ENCODE peak calls at places on chromosomes 6 and 20, in five cellular contexts. W, B, I, V and S are unnamed samples.

GRCh38 chr20:63265891-63266515 is 6.6 kb upstream of the ARFGAP1 start:
- DNase-seq in I (no peak), W (no peak), V (no peak), B (no peak), S (peak)

GRCh38 chr20:37579091-37579490 is 51.4 kb upstream of the BLCAP start:
- DNase-seq in W (no peak), B (no peak), I (no peak), V (no peak), S (no peak)

GRCh38 chr6:141866731-141867502 is 265.8 kb upstream of the GJE1 start:
- DNase-seq in I (no peak), W (no peak), B (no peak), V (no peak), S (no peak)

GRCh38 chr6:167533851-167534250 is 209.0 kb downstream of the TTLL2 start:
- DNase-seq in V (no peak), I (no peak), B (no peak), W (no peak), S (no peak)

GRCh38 chr20:58014628-58015315 is 213.7 kb downstream of the ANKRD60 start:
- DNase-seq in W (no peak), B (no peak), I (no peak), V (peak), S (no peak)

GRCh38 chr6:80789912-80790635 is 683.6 kb downstream of the BCKDHB start:
- DNase-seq in V (no peak), I (peak), B (no peak), W (no peak), S (peak)

GRCh38 chr6:36120539-36120938 is 9.8 kb upstream of the MAPK13 start:
- DNase-seq in B (no peak), V (no peak), I (no peak), W (no peak), S (no peak)

GRCh38 chr6:56593801-56594318 is 48.8 kb downstream of the DST start:
- DNase-seq in I (peak), B (no peak), W (no peak), V (no peak), S (peak)

GRCh38 chr6:104402572-104402971 is 457.1 kb downstream of the HACE1 start:
- DNase-seq in W (no peak), I (no peak), B (no peak), V (no peak), S (no peak)

GRCh38 chr6:11389977-11390376 is 147.6 kb upstream of the TMEM170B start:
- DNase-seq in I (no peak), W (no peak), V (peak), B (no peak), S (no peak)

GRCh38 chr6:134724653-134725340 is 225.1 kb downstream of the ALDH8A1 start:
- DNase-seq in W (no peak), B (peak), I (no peak), V (no peak), S (no peak)

DNA sequence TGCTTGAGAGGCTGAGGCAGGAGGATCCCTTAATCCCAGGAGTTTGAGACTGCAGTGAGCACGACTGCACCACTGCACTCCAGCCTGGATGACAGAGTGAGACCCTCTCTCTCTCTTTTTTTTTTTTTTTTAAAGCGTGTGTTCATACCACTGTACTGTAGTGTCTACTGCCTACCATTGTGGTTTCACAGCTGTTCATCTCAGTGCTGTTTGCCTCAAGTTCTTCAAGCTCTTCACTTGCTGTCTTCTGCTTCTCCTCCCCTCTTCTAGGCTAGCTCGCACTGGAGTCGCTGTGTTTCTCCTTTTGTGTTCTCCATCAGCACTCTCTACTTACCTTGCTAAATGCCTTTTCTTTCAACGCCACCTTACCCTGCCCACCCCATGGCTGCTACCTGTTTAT is 7.4 kb downstream of the FOXO3 start:
- DNase-seq in V (no peak), W (no peak), I (no peak), B (no peak), S (no peak)
- H3K4me3 ChIP-seq in V (no peak), W (no peak), I (no peak), B (no peak), S (no peak)

GRCh38 chr6:86859513-86859912 is 77.8 kb upstream of the HTR1E start:
- DNase-seq in I (no peak), W (no peak), B (no peak), V (no peak), S (no peak)
- TF ChIP-seq CTCF in I (no peak), W (peak), B (no peak), V (peak), S (no peak)

DNA sequence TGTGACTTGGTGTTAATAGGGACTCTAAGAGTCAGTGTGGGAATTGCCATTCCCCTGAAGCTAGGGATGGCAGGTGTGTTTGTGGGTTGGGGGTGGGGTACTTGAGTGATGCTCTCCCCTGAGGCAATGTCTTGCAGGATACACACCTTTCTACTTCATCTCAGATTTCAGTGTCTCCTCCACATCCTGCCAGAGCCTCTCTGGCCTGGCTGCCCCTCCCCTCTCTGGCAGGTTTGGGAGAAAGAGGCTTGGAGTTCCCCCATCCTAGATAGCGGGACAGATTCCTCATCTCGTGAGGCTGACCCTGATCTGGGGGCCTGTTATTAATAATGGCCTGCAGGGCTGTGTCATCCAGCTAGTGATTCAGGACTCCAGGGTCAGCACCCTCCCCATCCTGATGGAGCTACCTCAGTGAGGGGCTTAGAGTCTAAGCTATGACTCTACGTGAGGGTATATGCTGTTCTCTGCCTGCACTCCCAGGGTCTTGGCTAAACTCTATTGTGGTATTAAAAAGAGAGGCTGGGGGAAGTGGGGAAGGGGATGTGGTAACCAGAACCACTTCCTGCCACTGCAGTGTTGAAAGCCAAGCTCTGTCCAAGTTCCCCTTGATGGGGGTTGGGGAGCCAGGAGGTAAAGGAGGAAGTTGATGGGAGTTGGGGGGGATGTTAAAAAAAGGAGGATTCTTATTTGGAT is 3.7 kb upstream of the MMP9 start:
- DNase-seq in W (no peak), I (no peak), V (peak), B (no peak), S (no peak)
- H3K4me3 ChIP-seq in W (no peak), I (no peak), V (no peak), B (no peak), S (no peak)

GRCh38 chr20:15763344-15763743 is 809.9 kb downstream of the KIF16B start:
- DNase-seq in V (peak), W (no peak), B (peak), I (no peak), S (no peak)
- TF ChIP-seq CTCF in V (peak), W (no peak), B (no peak), I (no peak), S (no peak)

DNA sequence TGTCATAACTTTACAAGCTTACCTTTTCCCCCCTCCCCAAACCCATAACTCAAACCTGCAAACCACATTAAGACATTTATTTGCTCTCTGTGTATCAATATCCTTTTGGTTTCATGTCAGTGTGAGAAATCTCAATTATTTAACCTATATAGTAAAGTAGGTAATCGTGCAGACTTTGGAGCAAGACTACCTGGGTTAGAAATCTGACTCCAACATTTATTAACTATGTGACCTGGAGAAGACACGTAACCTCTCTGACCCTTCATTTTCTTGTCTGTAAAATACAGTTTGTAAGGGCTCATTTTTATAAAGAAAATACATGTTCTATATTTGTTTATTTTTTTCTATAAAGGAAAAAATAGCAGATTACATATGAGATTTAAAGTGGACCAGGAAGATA is 448.9 kb upstream of the MANEA start:
- DNase-seq in W (no peak), B (no peak), I (no peak), V (no peak), S (no peak)
- H3K4me3 ChIP-seq in W (no peak), B (no peak), I (no peak), V (no peak), S (no peak)

GRCh38 chr20:20412750-20413149 is 44.8 kb downstream of the INSM1 start:
- DNase-seq in B (no peak), V (no peak), W (no peak), I (no peak), S (no peak)

GRCh38 chr20:20411382-20411781 is 43.5 kb downstream of the INSM1 start:
- DNase-seq in W (no peak), I (no peak), B (no peak), V (no peak), S (no peak)

GRCh38 chr20:20411841-20412240 is 43.9 kb downstream of the INSM1 start:
- DNase-seq in B (no peak), W (no peak), V (no peak), I (no peak), S (no peak)

GRCh38 chr20:20414640-20415274 is 46.9 kb downstream of the INSM1 start:
- DNase-seq in V (no peak), B (no peak), W (no peak), I (no peak), S (no peak)

DNA sequence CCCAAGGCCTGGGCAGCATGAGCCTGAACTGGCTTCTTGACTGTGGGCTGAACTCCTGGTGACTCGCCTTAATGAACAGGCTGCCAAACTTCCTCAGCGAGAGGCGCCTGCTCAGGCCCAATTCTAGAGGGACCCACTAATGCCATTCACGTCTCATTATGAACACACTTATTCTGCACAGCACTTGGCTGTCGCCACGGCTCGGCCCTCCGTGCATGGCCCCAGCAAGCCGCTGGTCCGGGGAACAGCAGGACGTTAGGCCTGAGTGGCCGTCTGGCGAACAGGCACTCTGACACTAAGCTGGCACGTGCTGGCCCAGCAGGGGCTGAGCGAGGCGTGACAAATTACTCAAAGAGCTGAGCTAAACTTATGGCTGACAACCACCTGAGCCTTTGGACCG is 45.9 kb downstream of the INSM1 start:
- DNase-seq in V (no peak), B (no peak), W (no peak), I (no peak), S (no peak)
- TF ChIP-seq CTCF in V (no peak), B (no peak), W (no peak), I (no peak), S (no peak)

GRCh38 chr6:132513821-132514545 is 1.1 kb upstream of the STX7 start:
- DNase-seq in V (no peak), W (no peak), I (peak), B (no peak), S (no peak)
- H3K4me3 ChIP-seq in V (peak), W (peak), I (no peak), B (no peak), S (no peak)